ENCODE peak calls at places on chromosomes 16 and 17, in five cellular contexts. One of them, this sample, is unnamed.

GRCh38 chr17:28725166-28725659 is 820 bp downstream of the TLCD1 start:
- DNase-seq in uterus: no peak
- DNase-seq in AG04450: no peak
- DNase-seq in neural crest cell: no peak
- DNase-seq in tibial artery: no peak
- DNase-seq in this sample: no peak

GRCh38 chr17:1592751-1593629 is 30.4 kb upstream of the PITPNA start:
- DNase-seq in AG04450: no peak
- DNase-seq in neural crest cell: no peak
- DNase-seq in tibial artery: no peak
- DNase-seq in uterus: no peak
- DNase-seq in this sample: no peak

GRCh38 chr17:78137392-78138203 is 7.0 kb downstream of the TMC8 start:
- DNase-seq in tibial artery: no peak
- DNase-seq in AG04450: no peak
- DNase-seq in uterus: no peak
- DNase-seq in neural crest cell: no peak
- DNase-seq in this sample: no peak

GRCh38 chr16:19837331-19837943 is 47.2 kb downstream of the GPRC5B start:
- DNase-seq in AG04450: no peak
- DNase-seq in neural crest cell: no peak
- DNase-seq in uterus: no peak
- DNase-seq in tibial artery: no peak
- DNase-seq in this sample: no peak

GRCh38 chr17:28282596-28282995 is 36.4 kb upstream of the TMEM97 start:
- DNase-seq in tibial artery: no peak
- DNase-seq in neural crest cell: no peak
- DNase-seq in uterus: no peak
- DNase-seq in AG04450: peak; percentile 76
- DNase-seq in this sample: no peak

GRCh38 chr17:44345497-44346026 is 460 bp downstream of the GRN start:
- DNase-seq in uterus: peak; percentile 56
- DNase-seq in tibial artery: no peak
- DNase-seq in AG04450: no peak
- DNase-seq in neural crest cell: peak; percentile 61
- DNase-seq in this sample: no peak

GRCh38 chr17:30503558-30503957 is 26.4 kb downstream of the GOSR1 start:
- DNase-seq in neural crest cell: no peak
- DNase-seq in tibial artery: no peak
- DNase-seq in AG04450: no peak
- DNase-seq in uterus: no peak
- DNase-seq in this sample: no peak

GRCh38 chr16:12458591-12459400 is 344.9 kb downstream of the CPPED1 start:
- DNase-seq in neural crest cell: no peak
- DNase-seq in AG04450: no peak
- DNase-seq in tibial artery: no peak
- DNase-seq in uterus: no peak
- DNase-seq in this sample: no peak

GRCh38 chr17:77892469-77893143 is 65.9 kb upstream of the TNRC6C start:
- DNase-seq in neural crest cell: peak; percentile 65
- DNase-seq in uterus: no peak
- DNase-seq in tibial artery: peak; percentile 42
- DNase-seq in AG04450: no peak
- DNase-seq in this sample: no peak

GRCh38 chr16:740764-741505 is at the start of gene CIAO3:
- DNase-seq in tibial artery: peak; percentile 92
- DNase-seq in uterus: peak; percentile 86
- DNase-seq in AG04450: peak; percentile 68
- DNase-seq in neural crest cell: peak; percentile 92
- DNase-seq in this sample: no peak

GRCh38 chr17:7016886-7017826 is 4.7 kb downstream of the RNASEK start:
- DNase-seq in AG04450: no peak
- DNase-seq in tibial artery: no peak
- DNase-seq in neural crest cell: no peak
- DNase-seq in uterus: no peak
- DNase-seq in this sample: no peak

GRCh38 chr17:42281571-42282096 is 5.4 kb upstream of the STAT5B start:
- DNase-seq in uterus: no peak
- DNase-seq in tibial artery: no peak
- DNase-seq in neural crest cell: no peak
- DNase-seq in AG04450: no peak
- DNase-seq in this sample: no peak

GRCh38 chr16:57795431-57795878 is 6.8 kb downstream of the KIFC3 start:
- DNase-seq in neural crest cell: no peak
- DNase-seq in uterus: no peak
- DNase-seq in tibial artery: no peak
- DNase-seq in AG04450: no peak
- DNase-seq in this sample: no peak

GRCh38 chr17:43591750-43592562 is 45.8 kb upstream of the ETV4 start:
- DNase-seq in uterus: peak; percentile 88
- DNase-seq in tibial artery: peak; percentile 86
- DNase-seq in neural crest cell: no peak
- DNase-seq in AG04450: peak; percentile 59
- DNase-seq in this sample: no peak

GRCh38 chr16:87012954-87013938 is 303.9 kb downstream of the C16orf95 start:
- DNase-seq in uterus: no peak
- DNase-seq in AG04450: no peak
- DNase-seq in tibial artery: peak; percentile 62
- DNase-seq in neural crest cell: no peak
- DNase-seq in this sample: no peak

GRCh38 chr16:88784074-88784855 is 755 bp downstream of the PIEZO1 start:
- DNase-seq in AG04450: no peak
- DNase-seq in tibial artery: peak; percentile 92
- DNase-seq in neural crest cell: no peak
- DNase-seq in uterus: peak; percentile 80
- DNase-seq in this sample: no peak
- TF ChIP-seq CTCF in AG04450: peak; percentile 66
- TF ChIP-seq CTCF in tibial artery: peak; percentile 58
- TF ChIP-seq CTCF in neural crest cell: peak; percentile 60
- TF ChIP-seq CTCF in uterus: peak; percentile 56
- TF ChIP-seq CTCF in this sample: peak; percentile 52

DNA sequence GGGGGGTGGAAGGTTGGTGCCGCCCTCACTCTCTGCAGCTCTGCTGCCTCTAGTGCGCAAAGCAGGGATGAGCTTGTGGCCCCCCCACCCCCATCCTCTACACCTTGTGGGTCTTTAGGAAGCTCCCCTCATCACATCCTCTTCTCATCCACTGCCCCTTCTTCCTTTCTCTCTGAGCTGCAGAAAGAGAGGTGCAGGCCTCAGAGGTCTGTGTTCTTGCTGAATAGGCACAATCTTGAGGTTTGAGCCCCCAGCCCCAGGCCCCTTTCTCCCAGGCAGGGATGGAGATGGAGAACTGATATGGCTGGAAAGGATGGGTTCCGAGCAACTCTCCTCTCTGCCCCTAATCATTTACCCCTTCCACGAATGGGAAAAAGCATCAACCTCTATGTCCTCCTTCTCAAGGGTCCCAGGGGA is 2.6 kb downstream of the CACNA1G start:
- DNase-seq in neural crest cell: no peak
- DNase-seq in AG04450: no peak
- DNase-seq in uterus: no peak
- DNase-seq in tibial artery: no peak
- DNase-seq in this sample: no peak
- TF ChIP-seq CTCF in neural crest cell: no peak
- TF ChIP-seq CTCF in AG04450: no peak
- TF ChIP-seq CTCF in uterus: no peak
- TF ChIP-seq CTCF in tibial artery: no peak
- TF ChIP-seq CTCF in this sample: no peak

GRCh38 chr17:45828171-45829133 is 16.2 kb upstream of the SPPL2C start:
- DNase-seq in tibial artery: no peak
- DNase-seq in neural crest cell: no peak
- DNase-seq in AG04450: no peak
- DNase-seq in uterus: no peak
- DNase-seq in this sample: no peak
- TF ChIP-seq CTCF in tibial artery: no peak
- TF ChIP-seq CTCF in neural crest cell: no peak
- TF ChIP-seq CTCF in AG04450: no peak
- TF ChIP-seq CTCF in uterus: no peak
- TF ChIP-seq CTCF in this sample: no peak

GRCh38 chr17:75267403-75268232 is 3.4 kb downstream of the MIF4GD start:
- DNase-seq in uterus: no peak
- DNase-seq in tibial artery: no peak
- DNase-seq in neural crest cell: no peak
- DNase-seq in AG04450: no peak
- DNase-seq in this sample: no peak
- TF ChIP-seq CTCF in uterus: no peak
- TF ChIP-seq CTCF in tibial artery: no peak
- TF ChIP-seq CTCF in neural crest cell: peak; percentile 35
- TF ChIP-seq CTCF in AG04450: no peak
- TF ChIP-seq CTCF in this sample: no peak

This sample was measured in esophagus squamous epithelium.